ENCODE peak calls at places on chromosomes 1 and 21, in nine cellular contexts. D, S, V, K, E, N, Y, X and R are unnamed samples.

GRCh38 chr1:205127646-205128045 is 5.9 kb upstream of the RBBP5 start:
- DNase-seq in V (no peak), N (no peak), E (no peak), Y (no peak), X (no peak), K (no peak), D (no peak), S (no peak), R (no peak)

GRCh38 chr1:58811303-58811702 is 27.5 kb upstream of the JUN start:
- DNase-seq in V (no peak), N (no peak), Y (no peak), E (no peak), S (no peak), K (no peak), D (no peak), X (no peak), R (no peak)

GRCh38 chr1:32695098-32695904 is 7.3 kb downstream of the SYNC start:
- DNase-seq in Y (no peak), S (peak), E (peak), X (no peak), N (peak), D (no peak), V (peak), K (peak), R (peak)

GRCh38 chr1:1358433-1359201 is at the start of gene MXRA8:
- DNase-seq in E (peak), V (no peak), N (peak), D (peak), X (no peak), S (peak), Y (no peak), K (no peak), R (no peak)

GRCh38 chr1:187999973-188000372 is 1171.2 kb downstream of the PLA2G4A start:
- DNase-seq in E (no peak), K (no peak), X (no peak), S (no peak), N (peak), D (no peak), V (no peak), Y (no peak), R (no peak)

GRCh38 chr1:90142697-90143096 is 147.8 kb downstream of the ZNF326 start:
- DNase-seq in X (no peak), V (no peak), Y (no peak), S (no peak), K (no peak), N (no peak), E (no peak), D (no peak), R (no peak)

GRCh38 chr21:34276711-34277425 is 86.9 kb upstream of the KCNE2 start:
- DNase-seq in V (no peak), D (no peak), E (no peak), S (no peak), Y (peak), K (no peak), N (no peak), X (no peak), R (no peak)

GRCh38 chr1:2286923-2287322 is 58.8 kb downstream of the SKI start:
- DNase-seq in Y (no peak), D (no peak), K (no peak), S (no peak), N (no peak), E (no peak), X (no peak), V (no peak), R (no peak)

GRCh38 chr1:172321429-172321828 is 99.1 kb upstream of the C1orf105 start:
- DNase-seq in K (no peak), N (peak), S (no peak), V (no peak), E (no peak), D (no peak), X (no peak), Y (no peak), R (no peak)

GRCh38 chr1:44655609-44656008 is 18.7 kb downstream of the TMEM53 start:
- DNase-seq in S (no peak), K (no peak), Y (no peak), D (no peak), E (no peak), N (no peak), V (no peak), X (no peak), R (peak)

GRCh38 chr1:69929278-69930057 is 275.9 kb downstream of the LRRC40 start:
- DNase-seq in N (no peak), D (no peak), K (no peak), V (no peak), S (no peak), X (no peak), Y (no peak), E (no peak), R (no peak)

GRCh38 chr1:98119793-98120192 is 199.0 kb upstream of the DPYD start:
- DNase-seq in S (no peak), N (peak), Y (no peak), K (no peak), X (no peak), V (no peak), E (no peak), D (no peak), R (peak)

GRCh38 chr1:155940993-155941844 is at the start of gene RXFP4:
- DNase-seq in N (no peak), E (no peak), Y (no peak), V (no peak), S (no peak), K (peak), X (no peak), D (no peak), R (no peak)

GRCh38 chr1:3072948-3073519 is 4.0 kb downstream of the PRDM16 start:
- DNase-seq in K (no peak), V (no peak), E (no peak), D (no peak), S (no peak), N (no peak), X (no peak), Y (no peak), R (no peak)

GRCh38 chr21:31553461-31553860 is 106.0 kb upstream of the SOD1 start:
- DNase-seq in N (no peak), K (no peak), X (no peak), V (no peak), D (no peak), S (no peak), E (no peak), Y (no peak), R (no peak)

GRCh38 chr1:43184388-43184787 is 12.3 kb downstream of the CFAP57 start:
- DNase-seq in K (no peak), X (no peak), Y (no peak), N (no peak), S (no peak), V (no peak), E (no peak), D (no peak), R (no peak)

GRCh38 chr1:41850029-41850428 is 68.7 kb downstream of the HIVEP3 start:
- DNase-seq in N (no peak), E (no peak), X (no peak), D (no peak), S (no peak), K (no peak), Y (no peak), V (no peak), R (no peak)

GRCh38 chr21:31117046-31117916 is 79.0 kb upstream of the KRTAP19-8 start:
- DNase-seq in Y (no peak), K (no peak), X (peak), N (peak), D (no peak), V (no peak), S (no peak), E (no peak), R (no peak)

GRCh38 chr1:150578278-150579109 is 916 bp downstream of the MCL1 start:
- DNase-seq in E (peak), V (no peak), S (peak), Y (no peak), X (no peak), D (peak), K (no peak), N (peak), R (peak)

GRCh38 chr1:56516539-56517252 is 62.7 kb downstream of the PLPP3 start:
- DNase-seq in Y (peak), V (no peak), D (no peak), E (no peak), N (peak), K (no peak), S (no peak), X (peak), R (no peak)

GRCh38 chr1:52662645-52663313 is 29.8 kb downstream of the SHISAL2A start:
- DNase-seq in E (no peak), X (peak), S (no peak), N (peak), V (no peak), Y (no peak), K (no peak), D (no peak), R (no peak)

GRCh38 chr1:100746542-100746932 is 27.0 kb downstream of the VCAM1 start:
- DNase-seq in V (no peak), S (no peak), E (no peak), X (no peak), N (no peak), D (no peak), K (no peak), Y (no peak), R (no peak)

GRCh38 chr1:50981741-50982140 is 11.7 kb downstream of the CDKN2C start:
- DNase-seq in V (no peak), S (no peak), E (no peak), N (no peak), X (no peak), K (no peak), D (no peak), Y (no peak), R (no peak)

GRCh38 chr1:244836135-244836521 is 670 bp downstream of the COX20 start:
- DNase-seq in V (no peak), X (no peak), N (peak), Y (no peak), E (no peak), S (no peak), D (no peak), K (no peak), R (no peak)

GRCh38 chr1:109918671-109919070 is 8.0 kb downstream of the CSF1 start:
- DNase-seq in N (no peak), V (no peak), D (no peak), S (no peak), E (peak), K (no peak), Y (no peak), X (no peak), R (peak)

GRCh38 chr1:228691926-228692325 is 43.4 kb upstream of the RHOU start:
- DNase-seq in Y (no peak), D (no peak), S (no peak), N (peak), E (no peak), V (no peak), K (no peak), X (peak), R (no peak)

DNA sequence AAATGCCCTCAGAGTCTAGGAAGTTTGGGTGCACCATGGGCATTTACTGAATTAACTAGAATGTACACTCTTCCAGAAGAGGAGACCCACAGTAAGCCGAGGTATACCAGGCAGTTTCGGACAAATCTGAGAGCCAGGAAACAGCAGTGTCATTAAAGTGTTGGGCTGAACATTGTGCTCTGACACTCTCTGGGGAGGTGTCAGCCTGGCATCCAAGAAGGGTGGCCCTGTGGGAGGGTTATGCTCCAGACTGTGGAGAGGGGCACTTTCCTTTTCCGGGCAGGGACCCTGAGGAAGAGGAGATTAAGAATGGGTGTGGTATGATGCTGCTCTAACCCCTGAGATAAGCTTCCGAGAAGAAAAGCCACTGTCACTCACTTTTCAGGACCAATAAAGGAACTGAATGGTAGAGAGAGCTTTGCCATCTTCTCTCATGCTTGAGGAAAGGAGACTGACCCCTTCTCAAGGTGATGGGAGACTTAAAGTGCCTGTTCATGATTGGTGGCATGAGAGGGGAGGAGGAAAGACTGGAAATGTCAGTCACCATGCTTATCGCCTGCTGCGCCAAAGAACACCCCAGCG is 98.2 kb downstream of the UCK2 start:
- DNase-seq in E (no peak), Y (no peak), V (no peak), K (peak), N (no peak), X (no peak), D (no peak), S (no peak), R (no peak)
- TF ChIP-seq POLR2A in E (no peak), Y (no peak), V (no peak), K (no peak), N (no peak), X (no peak), D (no peak), S (no peak), R (no peak)

GRCh38 chr1:166981589-166981988 is 6.2 kb upstream of the ILDR2 start:
- DNase-seq in K (no peak), S (no peak), D (no peak), Y (no peak), E (no peak), X (no peak), V (no peak), N (no peak), R (no peak)

GRCh38 chr1:166975361-166976129 is at the start of gene ILDR2:
- DNase-seq in S (peak), D (peak), Y (peak), K (peak), V (no peak), X (peak), E (peak), N (peak), R (peak)

GRCh38 chr1:166980818-166981217 is 5.5 kb upstream of the ILDR2 start:
- DNase-seq in N (no peak), D (no peak), X (no peak), K (no peak), S (no peak), Y (no peak), E (no peak), V (no peak), R (no peak)

GRCh38 chr1:166977951-166978350 is 2.6 kb upstream of the ILDR2 start:
- DNase-seq in D (no peak), V (no peak), X (no peak), E (no peak), Y (no peak), N (no peak), S (no peak), K (no peak), R (no peak)

DNA sequence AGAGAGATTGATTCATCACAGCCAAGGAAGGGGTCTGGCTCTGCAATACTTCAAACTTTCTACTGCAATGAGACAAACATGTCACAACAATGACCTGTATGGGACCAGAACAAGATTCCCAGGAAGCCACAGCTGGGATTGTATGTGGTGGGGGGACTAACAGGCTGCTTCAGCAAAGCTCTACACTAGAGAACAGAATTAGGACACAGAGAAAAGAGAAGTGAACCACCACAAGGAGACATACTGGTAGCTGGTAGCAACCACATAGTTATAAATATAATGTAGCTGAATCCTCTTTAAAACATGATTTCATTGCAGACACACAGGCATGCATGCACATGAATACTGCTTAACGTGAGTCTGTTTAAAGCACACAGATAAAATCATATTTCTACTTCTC is 3.5 kb upstream of the ILDR2 start:
- DNase-seq in Y (no peak), E (no peak), S (no peak), V (no peak), X (no peak), D (no peak), N (no peak), K (no peak), R (no peak)
- TF ChIP-seq POLR2A in Y (no peak), E (no peak), S (no peak), V (no peak), X (no peak), D (no peak), N (no peak), K (no peak), R (no peak)

GRCh38 chr1:248873993-248874671 is 15.2 kb upstream of the ZNF692 start:
- DNase-seq in V (peak), S (peak), K (peak), E (peak), X (peak), N (no peak), Y (no peak), D (peak), R (peak)

GRCh38 chr1:248871837-248872401 is 13.0 kb upstream of the ZNF692 start:
- DNase-seq in S (no peak), N (no peak), D (no peak), V (no peak), E (no peak), K (no peak), X (no peak), Y (no peak), R (no peak)

GRCh38 chr1:248872752-248873408 is 14.0 kb upstream of the ZNF692 start:
- DNase-seq in X (peak), V (no peak), E (peak), K (peak), Y (no peak), S (peak), N (peak), D (peak), R (peak)

GRCh38 chr1:248873409-248873992 is 14.6 kb upstream of the ZNF692 start:
- DNase-seq in N (peak), V (peak), X (peak), S (peak), Y (peak), E (peak), D (peak), K (peak), R (peak)
- TF ChIP-seq POLR2A in N (peak), V (peak), X (no peak), S (peak), Y (peak), E (peak), D (peak), K (no peak), R (peak)

DNA sequence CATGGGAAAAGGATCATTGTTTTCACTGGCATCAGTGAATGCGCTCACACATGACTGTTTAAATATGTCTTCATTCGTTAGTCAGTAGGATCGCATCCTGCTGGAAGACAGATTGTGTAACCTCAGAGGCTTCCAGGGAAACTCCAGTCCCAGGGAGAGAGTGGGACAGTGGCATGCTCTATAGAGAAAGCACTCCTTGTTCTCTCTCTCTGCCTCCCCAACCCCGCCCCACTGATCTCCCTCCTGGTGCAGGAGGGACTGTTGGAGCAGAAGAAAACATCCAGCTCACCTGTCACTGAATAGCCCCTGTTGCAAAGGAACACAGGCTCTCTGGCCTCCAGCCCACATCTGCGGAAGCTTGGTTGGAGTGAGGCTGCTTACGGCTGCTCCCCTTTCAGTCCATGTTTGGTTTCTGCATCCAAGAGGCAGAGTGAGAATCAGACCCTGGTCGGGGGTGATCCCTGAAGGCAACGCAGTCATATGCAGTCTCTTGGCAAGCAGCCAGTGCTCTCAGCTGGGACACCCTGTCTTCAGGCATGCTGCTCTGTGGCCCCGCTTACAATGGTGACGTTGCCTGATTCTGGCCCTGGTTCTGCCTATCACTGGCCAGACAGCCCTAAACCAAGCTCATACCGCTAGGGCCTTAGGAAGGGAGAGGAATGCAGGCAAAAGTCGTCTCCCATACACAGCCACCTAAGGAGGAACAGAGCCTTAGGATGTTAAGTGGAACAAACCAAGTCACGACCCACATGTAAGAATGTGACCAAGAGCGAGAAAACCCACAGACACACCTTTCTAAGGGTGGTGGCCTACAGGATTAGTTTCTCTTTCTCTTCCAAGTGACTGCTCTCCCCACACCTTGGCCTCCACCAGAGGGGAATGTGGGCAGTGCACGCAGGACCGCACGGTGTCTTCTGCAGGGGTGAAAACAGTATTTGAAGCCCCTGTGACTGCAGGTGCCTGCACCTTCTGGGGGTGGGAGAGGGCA is 39.7 kb downstream of the BACE2 start:
- DNase-seq in Y (no peak), V (no peak), K (no peak), S (peak), D (no peak), N (peak), E (peak), X (no peak), R (peak)
- TF ChIP-seq POLR2A in Y (no peak), V (no peak), K (no peak), S (no peak), D (no peak), N (no peak), E (no peak), X (no peak), R (no peak)